ENCODE peak calls at places on chromosomes 6 and 20, in seven cellular contexts. One of them, this sample, is unnamed.

GRCh38 chr6:160010067-160010466 is 41.2 kb downstream of the IGF2R start:
- DNase-seq in GM23248: peak
- DNase-seq in BJ: peak
- DNase-seq in fibroblast of lung: peak
- DNase-seq in esophagus squamous epithelium: no peak
- DNase-seq in lower lobe of right lung: no peak
- DNase-seq in dorsolateral prefrontal cortex: no peak
- DNase-seq in this sample: peak

GRCh38 chr6:154928325-154928922 is 66.7 kb upstream of the TIAM2 start:
- DNase-seq in lower lobe of right lung: no peak
- DNase-seq in GM23248: peak
- DNase-seq in BJ: no peak
- DNase-seq in dorsolateral prefrontal cortex: peak
- DNase-seq in fibroblast of lung: peak
- DNase-seq in esophagus squamous epithelium: no peak
- DNase-seq in this sample: no peak

GRCh38 chr6:24666097-24666615 is 543 bp downstream of the TDP2 start:
- DNase-seq in esophagus squamous epithelium: no peak
- DNase-seq in BJ: no peak
- DNase-seq in lower lobe of right lung: peak
- DNase-seq in dorsolateral prefrontal cortex: peak
- DNase-seq in fibroblast of lung: peak
- DNase-seq in GM23248: peak
- DNase-seq in this sample: no peak

GRCh38 chr20:57500235-57500634 is 24.7 kb downstream of the CTCFL start:
- DNase-seq in lower lobe of right lung: no peak
- DNase-seq in esophagus squamous epithelium: no peak
- DNase-seq in fibroblast of lung: no peak
- DNase-seq in BJ: no peak
- DNase-seq in dorsolateral prefrontal cortex: no peak
- DNase-seq in GM23248: no peak
- DNase-seq in this sample: no peak

GRCh38 chr6:161613711-161614110 is 339.9 kb upstream of the AGPAT4 start:
- DNase-seq in esophagus squamous epithelium: no peak
- DNase-seq in BJ: no peak
- DNase-seq in fibroblast of lung: no peak
- DNase-seq in GM23248: no peak
- DNase-seq in dorsolateral prefrontal cortex: no peak
- DNase-seq in lower lobe of right lung: no peak
- DNase-seq in this sample: no peak

GRCh38 chr6:149425224-149425623 is 25.2 kb downstream of the SUMO4 start:
- DNase-seq in dorsolateral prefrontal cortex: no peak
- DNase-seq in fibroblast of lung: no peak
- DNase-seq in esophagus squamous epithelium: no peak
- DNase-seq in lower lobe of right lung: no peak
- DNase-seq in BJ: no peak
- DNase-seq in GM23248: no peak
- DNase-seq in this sample: no peak

GRCh38 chr6:30727920-30728605 is 7.9 kb downstream of the TUBB start:
- DNase-seq in lower lobe of right lung: no peak
- DNase-seq in GM23248: peak
- DNase-seq in esophagus squamous epithelium: no peak
- DNase-seq in BJ: no peak
- DNase-seq in dorsolateral prefrontal cortex: no peak
- DNase-seq in fibroblast of lung: peak
- DNase-seq in this sample: no peak

GRCh38 chr6:117590447-117590846 is 11.9 kb downstream of the GOPC start:
- DNase-seq in GM23248: no peak
- DNase-seq in BJ: no peak
- DNase-seq in fibroblast of lung: no peak
- DNase-seq in esophagus squamous epithelium: no peak
- DNase-seq in dorsolateral prefrontal cortex: no peak
- DNase-seq in lower lobe of right lung: no peak
- DNase-seq in this sample: no peak

GRCh38 chr6:515267-515666 is 123.7 kb downstream of the IRF4 start:
- DNase-seq in fibroblast of lung: no peak
- DNase-seq in GM23248: no peak
- DNase-seq in esophagus squamous epithelium: no peak
- DNase-seq in dorsolateral prefrontal cortex: no peak
- DNase-seq in lower lobe of right lung: no peak
- DNase-seq in BJ: no peak
- DNase-seq in this sample: no peak

GRCh38 chr6:152135755-152136448 is 328.4 kb downstream of the ESR1 start:
- DNase-seq in GM23248: no peak
- DNase-seq in lower lobe of right lung: no peak
- DNase-seq in esophagus squamous epithelium: no peak
- DNase-seq in BJ: no peak
- DNase-seq in fibroblast of lung: no peak
- DNase-seq in dorsolateral prefrontal cortex: no peak
- DNase-seq in this sample: no peak

GRCh38 chr6:152124432-152125074 is 317.1 kb downstream of the ESR1 start:
- DNase-seq in lower lobe of right lung: no peak
- DNase-seq in BJ: peak
- DNase-seq in fibroblast of lung: peak
- DNase-seq in esophagus squamous epithelium: no peak
- DNase-seq in dorsolateral prefrontal cortex: no peak
- DNase-seq in GM23248: peak
- DNase-seq in this sample: no peak

GRCh38 chr6:152129606-152130249 is 322.2 kb downstream of the ESR1 start:
- DNase-seq in fibroblast of lung: peak
- DNase-seq in esophagus squamous epithelium: no peak
- DNase-seq in BJ: peak
- DNase-seq in dorsolateral prefrontal cortex: no peak
- DNase-seq in lower lobe of right lung: no peak
- DNase-seq in GM23248: peak
- DNase-seq in this sample: no peak

GRCh38 chr6:152127429-152128165 is 320.1 kb downstream of the ESR1 start:
- DNase-seq in BJ: no peak
- DNase-seq in dorsolateral prefrontal cortex: no peak
- DNase-seq in GM23248: peak
- DNase-seq in esophagus squamous epithelium: no peak
- DNase-seq in lower lobe of right lung: no peak
- DNase-seq in fibroblast of lung: no peak
- DNase-seq in this sample: no peak

DNA sequence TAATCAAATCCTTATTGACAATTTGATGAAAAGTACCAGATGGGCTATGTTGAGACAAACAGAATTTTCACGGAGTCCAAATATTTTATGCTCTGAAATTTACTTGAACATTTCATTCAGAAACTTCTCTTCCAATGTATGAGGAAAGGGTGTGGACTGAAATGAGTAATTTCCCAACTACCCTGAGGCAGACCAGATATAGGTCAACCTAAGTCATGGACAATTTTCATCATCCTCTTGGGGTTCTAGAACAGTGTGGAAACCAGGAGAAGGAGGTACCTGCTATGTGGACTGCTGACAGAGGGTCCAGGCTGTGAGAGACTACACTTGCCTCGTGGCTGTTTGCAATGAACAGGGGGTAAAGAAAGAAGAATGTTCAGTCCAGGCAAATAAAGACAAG is 323.0 kb downstream of the ESR1 start:
- DNase-seq in dorsolateral prefrontal cortex: no peak
- DNase-seq in esophagus squamous epithelium: no peak
- DNase-seq in GM23248: peak
- DNase-seq in BJ: no peak
- DNase-seq in fibroblast of lung: no peak
- DNase-seq in lower lobe of right lung: no peak
- DNase-seq in this sample: no peak
- H3K4me3 ChIP-seq in dorsolateral prefrontal cortex: no peak
- H3K4me3 ChIP-seq in esophagus squamous epithelium: peak
- H3K4me3 ChIP-seq in GM23248: peak
- H3K4me3 ChIP-seq in BJ: no peak
- H3K4me3 ChIP-seq in fibroblast of lung: no peak
- H3K4me3 ChIP-seq in lower lobe of right lung: peak
- H3K4me3 ChIP-seq in this sample: no peak

DNA sequence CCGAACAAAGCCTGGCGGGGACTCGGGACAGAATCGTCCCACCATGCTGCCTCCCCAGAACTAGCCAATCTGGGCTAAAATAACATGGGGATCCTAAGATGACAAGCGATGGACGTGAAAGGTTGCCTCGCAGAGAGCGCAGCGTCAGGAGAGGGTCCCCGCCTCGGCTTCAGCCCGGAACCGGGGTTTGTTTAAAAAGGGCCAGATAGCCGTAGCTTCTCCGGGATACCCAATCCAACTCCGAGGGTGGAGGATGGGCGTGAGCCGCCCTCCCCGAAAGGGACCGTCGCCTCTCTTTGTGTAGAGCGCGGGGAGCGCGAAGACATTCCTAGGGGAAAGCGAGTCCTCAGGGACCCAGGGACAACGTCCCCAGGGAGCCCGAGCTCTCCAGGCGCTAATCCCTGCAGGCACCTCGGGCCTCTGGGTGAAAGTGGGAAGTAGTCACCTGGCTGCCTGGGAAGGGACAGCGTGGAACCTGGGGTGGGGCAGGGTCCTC is 640 bp downstream of the CD24 start:
- DNase-seq in lower lobe of right lung: peak
- DNase-seq in fibroblast of lung: no peak
- DNase-seq in GM23248: peak
- DNase-seq in dorsolateral prefrontal cortex: no peak
- DNase-seq in esophagus squamous epithelium: no peak
- DNase-seq in BJ: no peak
- DNase-seq in this sample: no peak
- H3K4me3 ChIP-seq in lower lobe of right lung: peak
- H3K4me3 ChIP-seq in fibroblast of lung: no peak
- H3K4me3 ChIP-seq in GM23248: peak
- H3K4me3 ChIP-seq in dorsolateral prefrontal cortex: peak
- H3K4me3 ChIP-seq in esophagus squamous epithelium: peak
- H3K4me3 ChIP-seq in BJ: no peak
- H3K4me3 ChIP-seq in this sample: no peak

GRCh38 chr20:51021067-51022025 is 1.6 kb downstream of the KCNG1 start:
- DNase-seq in GM23248: no peak
- DNase-seq in esophagus squamous epithelium: no peak
- DNase-seq in fibroblast of lung: peak
- DNase-seq in BJ: no peak
- DNase-seq in dorsolateral prefrontal cortex: no peak
- DNase-seq in lower lobe of right lung: no peak
- DNase-seq in this sample: no peak
- H3K4me3 ChIP-seq in GM23248: peak
- H3K4me3 ChIP-seq in esophagus squamous epithelium: no peak
- H3K4me3 ChIP-seq in fibroblast of lung: peak
- H3K4me3 ChIP-seq in BJ: no peak
- H3K4me3 ChIP-seq in dorsolateral prefrontal cortex: no peak
- H3K4me3 ChIP-seq in lower lobe of right lung: no peak
- H3K4me3 ChIP-seq in this sample: peak

DNA sequence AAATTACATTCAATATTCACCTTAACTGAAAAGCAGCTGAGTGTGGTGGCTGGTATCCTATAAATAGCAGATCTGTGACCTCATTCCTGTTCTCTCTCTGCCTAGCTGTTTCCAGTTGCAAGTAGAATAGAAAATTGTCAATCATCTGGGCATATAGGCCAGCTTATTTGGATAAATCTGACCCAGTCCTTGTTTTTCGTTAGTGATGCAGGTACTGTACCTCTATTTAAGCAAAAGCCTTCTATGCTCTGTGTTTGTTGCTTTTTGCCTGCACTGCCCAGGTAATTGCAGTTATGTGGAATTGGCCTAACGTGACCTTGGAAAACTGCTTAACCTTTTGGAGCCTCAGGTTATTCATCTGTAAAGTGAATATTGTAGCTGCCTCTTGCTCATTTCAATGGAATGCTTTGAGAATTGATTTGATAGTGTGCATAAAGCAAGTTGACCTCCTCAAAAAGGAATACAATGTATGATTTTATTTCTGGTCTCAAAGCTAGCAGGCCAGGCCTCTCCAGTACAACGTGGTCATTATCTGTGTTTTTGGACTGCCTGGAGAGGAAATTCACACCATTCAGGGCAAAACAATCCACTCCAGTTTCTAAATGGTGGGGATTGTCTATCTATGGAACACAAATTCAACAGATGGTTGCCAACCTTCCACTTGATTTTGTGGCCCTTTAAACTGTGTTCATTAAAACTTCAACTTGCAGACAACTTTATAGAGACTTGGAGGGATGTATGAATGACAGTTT is 508.7 kb upstream of the CITED2 start:
- DNase-seq in esophagus squamous epithelium: no peak
- DNase-seq in BJ: no peak
- DNase-seq in fibroblast of lung: peak
- DNase-seq in lower lobe of right lung: no peak
- DNase-seq in dorsolateral prefrontal cortex: peak
- DNase-seq in GM23248: peak
- DNase-seq in this sample: no peak
- H3K4me3 ChIP-seq in esophagus squamous epithelium: no peak
- H3K4me3 ChIP-seq in BJ: no peak
- H3K4me3 ChIP-seq in fibroblast of lung: no peak
- H3K4me3 ChIP-seq in lower lobe of right lung: no peak
- H3K4me3 ChIP-seq in dorsolateral prefrontal cortex: no peak
- H3K4me3 ChIP-seq in GM23248: no peak
- H3K4me3 ChIP-seq in this sample: no peak

DNA sequence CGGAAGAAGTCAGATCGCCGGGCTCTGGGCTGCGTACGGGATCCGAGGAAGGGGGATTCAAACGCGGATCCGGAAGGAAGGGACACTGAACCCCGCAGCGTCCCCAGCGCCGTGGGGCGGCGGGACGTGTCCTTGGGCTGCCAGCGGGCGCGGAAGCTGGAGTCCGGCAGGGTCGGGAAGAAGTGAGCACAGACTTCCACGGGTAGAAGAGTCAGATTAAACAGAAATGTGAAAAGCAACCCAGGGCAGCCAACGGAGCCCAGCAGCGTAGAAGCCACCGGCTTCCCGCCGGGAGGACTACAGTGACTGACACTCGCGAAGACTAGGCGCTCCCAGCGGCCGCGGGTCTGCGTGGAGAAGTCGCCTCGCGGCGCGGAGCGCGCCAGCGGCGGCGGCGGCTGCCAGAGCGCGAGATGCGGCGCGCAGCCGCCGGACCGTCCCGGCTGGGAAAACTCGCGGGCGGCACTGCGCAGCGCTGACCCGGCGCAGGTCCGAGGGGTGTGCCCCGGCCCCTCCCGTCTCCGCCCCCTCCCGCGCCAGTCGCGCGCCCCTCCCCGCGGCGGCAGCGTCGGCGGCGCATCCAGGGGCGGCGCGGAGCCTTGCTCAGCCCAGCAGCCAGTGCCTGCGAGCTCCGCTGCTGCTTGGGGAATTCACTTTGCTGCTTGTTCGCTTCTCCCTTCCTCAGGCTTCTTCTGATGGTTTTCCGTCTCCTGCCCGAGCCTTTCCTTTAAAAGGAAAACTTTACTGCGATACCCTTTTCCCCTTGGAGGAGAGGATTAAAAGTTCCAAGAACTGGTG is at the start of gene SAMD5:
- DNase-seq in esophagus squamous epithelium: no peak
- DNase-seq in GM23248: peak
- DNase-seq in lower lobe of right lung: peak
- DNase-seq in BJ: peak
- DNase-seq in dorsolateral prefrontal cortex: no peak
- DNase-seq in fibroblast of lung: peak
- DNase-seq in this sample: no peak
- H3K4me3 ChIP-seq in esophagus squamous epithelium: peak
- H3K4me3 ChIP-seq in GM23248: peak
- H3K4me3 ChIP-seq in lower lobe of right lung: peak
- H3K4me3 ChIP-seq in BJ: peak
- H3K4me3 ChIP-seq in dorsolateral prefrontal cortex: peak
- H3K4me3 ChIP-seq in fibroblast of lung: peak
- H3K4me3 ChIP-seq in this sample: peak

DNA sequence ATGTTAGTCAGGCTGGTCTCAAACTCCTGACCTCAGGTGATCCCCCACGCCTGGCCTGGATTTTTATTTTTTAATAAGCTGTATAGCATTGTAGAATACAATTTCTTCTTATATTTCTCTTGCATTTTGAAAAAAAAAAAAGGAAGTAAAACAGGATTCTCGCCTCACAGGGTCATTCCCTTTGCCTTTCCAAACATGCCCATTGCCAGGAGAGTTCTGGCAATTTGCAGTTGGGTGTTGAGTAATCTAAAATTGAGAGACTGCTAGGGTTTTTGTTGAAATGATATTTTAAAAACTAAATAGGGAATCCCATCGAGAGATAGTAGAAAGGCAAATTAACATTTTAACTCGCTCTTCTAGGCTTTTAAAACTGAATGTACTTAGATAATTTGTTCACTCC is 196.1 kb downstream of the JARID2 start:
- DNase-seq in GM23248: no peak
- DNase-seq in esophagus squamous epithelium: no peak
- DNase-seq in fibroblast of lung: no peak
- DNase-seq in lower lobe of right lung: no peak
- DNase-seq in dorsolateral prefrontal cortex: no peak
- DNase-seq in BJ: no peak
- DNase-seq in this sample: no peak
- H3K4me3 ChIP-seq in GM23248: no peak
- H3K4me3 ChIP-seq in esophagus squamous epithelium: no peak
- H3K4me3 ChIP-seq in fibroblast of lung: no peak
- H3K4me3 ChIP-seq in lower lobe of right lung: no peak
- H3K4me3 ChIP-seq in dorsolateral prefrontal cortex: no peak
- H3K4me3 ChIP-seq in BJ: no peak
- H3K4me3 ChIP-seq in this sample: no peak